ENCODE peak calls at places on chromosomes 7 and 10, in six cellular contexts. O, H, K, L, D and N are unnamed samples.

GRCh38 chr7:123177442-123177841 is 22.3 kb downstream of the SLC13A1 start:
- DNase-seq in O (no peak), H (no peak), K (no peak), L (no peak), D (no peak), N (no peak)

GRCh38 chr7:5183155-5183554 is 6.9 kb upstream of the WIPI2 start:
- DNase-seq in O (no peak), H (no peak), K (peak; percentile 18), L (peak; percentile 33), D (no peak), N (no peak)

GRCh38 chr7:135447783-135448182 is 62.1 kb downstream of the CNOT4 start:
- DNase-seq in O (no peak), H (no peak), K (no peak), L (no peak), D (no peak), N (no peak)

GRCh38 chr7:103547451-103548284 is 101.7 kb upstream of the SLC26A5 start:
- DNase-seq in O (no peak), H (no peak), K (no peak), L (no peak), D (no peak), N (no peak)

GRCh38 chr10:131815366-131816156 is 85.2 kb upstream of the PPP2R2D start:
- DNase-seq in O (no peak), H (no peak), K (no peak), L (no peak), D (peak; percentile 62), N (no peak)

GRCh38 chr7:137670521-137671064 is 176.2 kb downstream of the DGKI start:
- DNase-seq in O (no peak), H (no peak), K (no peak), L (no peak), D (no peak), N (peak; percentile 80)

GRCh38 chr10:132168571-132169030 is 18.1 kb upstream of the DPYSL4 start:
- DNase-seq in O (no peak), H (peak; percentile 29), K (no peak), L (no peak), D (no peak), N (no peak)

GRCh38 chr10:44723654-44724053 is 187.5 kb upstream of the TMEM72 start:
- DNase-seq in O (no peak), H (no peak), K (no peak), L (no peak), D (no peak), N (peak; percentile 87)

GRCh38 chr10:21078410-21079329 is 181.6 kb upstream of the NEBL start:
- DNase-seq in O (peak; percentile 88), H (peak; percentile 73), K (peak; percentile 60), L (no peak), D (no peak), N (peak; percentile 57)

GRCh38 chr7:141193066-141193465 is 119.2 kb downstream of the TMEM178B start:
- DNase-seq in O (no peak), H (no peak), K (no peak), L (no peak), D (no peak), N (no peak)

GRCh38 chr10:122392835-122393234 is 18.3 kb downstream of the PLEKHA1 start:
- DNase-seq in O (no peak), H (no peak), K (no peak), L (no peak), D (no peak), N (no peak)

GRCh38 chr10:97916586-97916985 is 66.9 kb downstream of the GOLGA7B start:
- DNase-seq in O (no peak), H (no peak), K (peak; percentile 75), L (no peak), D (no peak), N (peak; percentile 4)

GRCh38 chr10:17838080-17838634 is 29.0 kb downstream of the MRC1 start:
- DNase-seq in O (no peak), H (no peak), K (no peak), L (no peak), D (no peak), N (peak; percentile 3)

GRCh38 chr7:29457565-29457971 is 106.1 kb upstream of the PRR15 start:
- DNase-seq in O (peak; percentile 18), H (no peak), K (no peak), L (no peak), D (no peak), N (peak; percentile 38)

GRCh38 chr7:23472974-23473847 is 2.9 kb upstream of the IGF2BP3 start:
- DNase-seq in O (peak; percentile 53), H (no peak), K (no peak), L (no peak), D (no peak), N (no peak)

GRCh38 chr7:23475579-23475844 is 5.2 kb upstream of the IGF2BP3 start:
- DNase-seq in O (no peak), H (no peak), K (no peak), L (no peak), D (no peak), N (no peak)

GRCh38 chr7:23473848-23474097 is 3.5 kb upstream of the IGF2BP3 start:
- DNase-seq in O (peak; percentile 76), H (no peak), K (no peak), L (no peak), D (no peak), N (no peak)

GRCh38 chr7:23474829-23475578 is 4.7 kb upstream of the IGF2BP3 start:
- DNase-seq in O (no peak), H (no peak), K (no peak), L (no peak), D (no peak), N (no peak)

GRCh38 chr7:23474098-23474828 is 4.0 kb upstream of the IGF2BP3 start:
- DNase-seq in O (peak; percentile 99), H (peak; percentile 47), K (peak; percentile 59), L (peak; percentile 86), D (no peak), N (peak; percentile 99)
- H3K4me3 ChIP-seq in O (peak overlapping the region; percentile 94), H (no peak overlapping the region), K (no peak overlapping the region), L (peak overlapping the region; percentile 25), D (peak overlapping the region; percentile 40), N (peak overlapping the region; percentile 58)

DNA sequence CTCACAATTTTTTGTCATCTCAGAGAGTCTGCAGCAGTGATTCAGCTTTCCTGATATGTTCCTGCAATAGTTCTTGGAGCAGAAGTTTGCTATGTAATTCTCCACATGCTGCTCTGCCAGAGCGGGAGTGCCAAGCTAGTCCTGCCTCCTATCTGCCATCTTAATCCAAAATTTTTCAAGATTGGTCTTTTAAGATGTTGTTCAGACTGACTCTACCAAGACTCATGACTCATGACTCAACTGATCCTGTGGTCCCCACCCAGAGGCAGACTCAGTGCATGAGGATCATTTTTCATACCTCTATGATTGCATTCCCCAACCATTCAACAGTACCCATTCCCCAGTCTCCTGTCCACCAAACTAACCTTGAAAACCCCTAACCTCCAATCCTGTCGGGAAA is 470.8 kb downstream of the INHBA start:
- DNase-seq in O (no peak), H (no peak), K (no peak), L (no peak), D (no peak), N (peak; percentile 35)
- TF ChIP-seq CTCF in O (peak; percentile 6), H (no peak), K (no peak), L (no peak), D (no peak), N (no peak)

GRCh38 chr10:71770255-71770654 is 3.1 kb downstream of the VSIR start:
- DNase-seq in O (no peak), H (peak; percentile 45), K (no peak), L (no peak), D (no peak), N (peak; percentile 65)
- H3K4me3 ChIP-seq in O (no peak overlapping the region), H (no peak overlapping the region), K (no peak overlapping the region), L (peak overlapping the region; percentile 70), D (peak overlapping the region; percentile 73), N (no peak overlapping the region)

DNA sequence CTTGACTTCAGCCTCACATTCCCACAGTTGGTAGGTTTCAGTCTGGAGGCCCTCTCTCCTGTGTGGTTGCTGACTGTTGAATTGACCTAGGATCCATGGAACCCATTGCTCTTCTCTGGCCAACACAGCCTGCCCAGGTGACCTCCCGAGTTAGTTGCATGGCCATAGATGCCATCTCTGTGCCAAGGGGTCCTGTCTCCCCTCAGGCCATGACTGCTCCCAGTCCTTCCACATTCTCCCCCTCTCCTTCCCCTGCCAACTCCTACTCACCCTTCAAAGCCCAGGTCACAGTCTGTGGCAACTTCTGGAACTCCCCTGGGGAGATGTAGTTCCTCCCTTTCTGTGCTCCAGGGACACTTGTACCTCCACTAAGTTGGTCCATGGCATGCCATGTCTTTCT is 67.3 kb upstream of the GRB10 start:
- DNase-seq in O (no peak), H (no peak), K (no peak), L (no peak), D (no peak), N (no peak)
- TF ChIP-seq CTCF in O (no peak), H (no peak), K (no peak), L (no peak), D (no peak), N (no peak)

DNA sequence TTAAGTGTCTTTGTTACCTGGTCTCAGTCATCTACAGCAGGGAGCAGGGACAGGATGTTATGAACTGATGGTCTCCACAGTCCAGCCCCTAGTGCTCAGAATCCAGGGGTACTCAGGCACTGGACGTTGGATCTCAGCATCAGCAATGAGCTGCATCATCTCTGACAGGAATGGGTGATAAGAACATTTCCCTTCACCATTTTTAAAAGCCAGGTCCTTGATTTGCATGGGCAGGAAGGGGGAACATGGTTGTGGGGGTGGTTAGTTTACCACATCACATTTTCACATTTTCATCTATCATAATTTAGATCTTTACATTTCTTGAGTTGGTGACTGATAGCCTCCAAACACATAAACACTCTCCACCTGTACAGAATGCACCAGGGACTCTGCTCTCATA is 427.8 kb upstream of the NPVF start:
- DNase-seq in O (no peak), H (no peak), K (no peak), L (no peak), D (no peak), N (no peak)
- H3K4me3 ChIP-seq in O (no peak overlapping the region), H (no peak overlapping the region), K (no peak overlapping the region), L (no peak overlapping the region), D (no peak overlapping the region), N (no peak overlapping the region)

GRCh38 chr7:80902716-80903308 is 16.0 kb downstream of the SEMA3C start:
- DNase-seq in O (no peak), H (no peak), K (no peak), L (no peak), D (no peak), N (no peak)
- TF ChIP-seq CTCF in O (no peak), H (no peak), K (no peak), L (no peak), D (no peak), N (no peak)